ENCODE peak calls at places on chromosomes 2 and 18, in six cellular contexts. One of them, this sample, is unnamed. For H3K4me1, the result is how much of the 10 kb centered on the place peaks cover.

GRCh38 chr2:209322905-209323517 is 100.8 kb upstream of the MAP2 start:
- DNase-seq in H9: no peak
- DNase-seq in Karpas-422: peak
- DNase-seq in mesendoderm: peak
- DNase-seq in PC-3: no peak
- DNase-seq in GM23338: no peak
- DNase-seq in this sample: no peak

GRCh38 chr2:30777662-30778505 is 29.4 kb downstream of the CAPN13 start:
- DNase-seq in mesendoderm: no peak
- DNase-seq in GM23338: no peak
- DNase-seq in H9: peak
- DNase-seq in PC-3: no peak
- DNase-seq in Karpas-422: no peak
- DNase-seq in this sample: no peak

GRCh38 chr2:143522699-143523098 is 393.5 kb downstream of the ARHGAP15 start:
- DNase-seq in PC-3: no peak
- DNase-seq in GM23338: no peak
- DNase-seq in Karpas-422: no peak
- DNase-seq in H9: no peak
- DNase-seq in mesendoderm: no peak
- DNase-seq in this sample: no peak

GRCh38 chr2:120763516-120763915 is 27.8 kb downstream of the GLI2 start:
- DNase-seq in mesendoderm: no peak
- DNase-seq in Karpas-422: no peak
- DNase-seq in GM23338: no peak
- DNase-seq in PC-3: no peak
- DNase-seq in H9: peak
- DNase-seq in this sample: no peak

GRCh38 chr2:231642631-231643493 is 50.2 kb downstream of the TEX44 start:
- DNase-seq in PC-3: peak
- DNase-seq in H9: peak
- DNase-seq in GM23338: no peak
- DNase-seq in Karpas-422: no peak
- DNase-seq in mesendoderm: no peak
- DNase-seq in this sample: peak

GRCh38 chr2:133840761-133841160 is 272.5 kb upstream of the NCKAP5 start:
- DNase-seq in GM23338: no peak
- DNase-seq in H9: no peak
- DNase-seq in Karpas-422: no peak
- DNase-seq in PC-3: no peak
- DNase-seq in mesendoderm: no peak
- DNase-seq in this sample: no peak

GRCh38 chr18:78639597-78639950 is 340.0 kb upstream of the SALL3 start:
- DNase-seq in Karpas-422: no peak
- DNase-seq in mesendoderm: no peak
- DNase-seq in GM23338: no peak
- DNase-seq in H9: no peak
- DNase-seq in PC-3: no peak
- DNase-seq in this sample: no peak

GRCh38 chr18:36903215-36903928 is 74.4 kb downstream of the KIAA1328 start:
- DNase-seq in Karpas-422: no peak
- DNase-seq in H9: no peak
- DNase-seq in GM23338: no peak
- DNase-seq in mesendoderm: no peak
- DNase-seq in PC-3: no peak
- DNase-seq in this sample: peak

GRCh38 chr2:181812106-181812745 is 79.3 kb upstream of the ITPRID2 start:
- DNase-seq in mesendoderm: peak
- DNase-seq in Karpas-422: no peak
- DNase-seq in GM23338: no peak
- DNase-seq in PC-3: peak
- DNase-seq in H9: no peak
- DNase-seq in this sample: peak

GRCh38 chr18:892316-892715 is 12.4 kb upstream of the ADCYAP1 start:
- DNase-seq in GM23338: no peak
- DNase-seq in mesendoderm: no peak
- DNase-seq in PC-3: peak
- DNase-seq in H9: no peak
- DNase-seq in Karpas-422: no peak
- DNase-seq in this sample: no peak

GRCh38 chr2:67259581-67260347 is 137.4 kb upstream of the ETAA1 start:
- DNase-seq in GM23338: peak
- DNase-seq in mesendoderm: no peak
- DNase-seq in PC-3: peak
- DNase-seq in H9: no peak
- DNase-seq in Karpas-422: no peak
- DNase-seq in this sample: peak

GRCh38 chr2:64859208-64860161 is 129.7 kb upstream of the SLC1A4 start:
- DNase-seq in mesendoderm: peak
- DNase-seq in H9: peak
- DNase-seq in GM23338: peak
- DNase-seq in Karpas-422: peak
- DNase-seq in PC-3: peak
- DNase-seq in this sample: peak

GRCh38 chr2:9380702-9381628 is 42.4 kb downstream of the ITGB1BP1 start:
- DNase-seq in mesendoderm: no peak
- DNase-seq in H9: no peak
- DNase-seq in PC-3: peak
- DNase-seq in GM23338: no peak
- DNase-seq in Karpas-422: no peak
- DNase-seq in this sample: peak

GRCh38 chr2:139600166-139600565 is 820.0 kb upstream of the NXPH2 start:
- DNase-seq in H9: no peak
- DNase-seq in GM23338: no peak
- DNase-seq in PC-3: no peak
- DNase-seq in Karpas-422: no peak
- DNase-seq in mesendoderm: no peak
- DNase-seq in this sample: no peak

GRCh38 chr2:234745347-234745746 is 206.5 kb upstream of the SH3BP4 start:
- DNase-seq in H9: no peak
- DNase-seq in Karpas-422: no peak
- DNase-seq in PC-3: no peak
- DNase-seq in GM23338: peak
- DNase-seq in mesendoderm: peak
- DNase-seq in this sample: no peak

GRCh38 chr2:197873293-197873701 is 68.9 kb downstream of the PLCL1 start:
- DNase-seq in Karpas-422: no peak
- DNase-seq in PC-3: peak
- DNase-seq in mesendoderm: peak
- DNase-seq in H9: peak
- DNase-seq in GM23338: peak
- DNase-seq in this sample: peak

GRCh38 chr2:174595415-174595814 is 2.2 kb downstream of the WIPF1 start:
- DNase-seq in H9: no peak
- DNase-seq in mesendoderm: no peak
- DNase-seq in Karpas-422: peak
- DNase-seq in GM23338: no peak
- DNase-seq in PC-3: no peak
- DNase-seq in this sample: no peak

GRCh38 chr18:9987931-9988330 is 74.1 kb downstream of the VAPA start:
- DNase-seq in Karpas-422: no peak
- DNase-seq in H9: no peak
- DNase-seq in mesendoderm: no peak
- DNase-seq in GM23338: no peak
- DNase-seq in PC-3: no peak
- DNase-seq in this sample: no peak

GRCh38 chr2:7083580-7084509 is 166.6 kb downstream of the RNF144A start:
- DNase-seq in PC-3: peak
- DNase-seq in GM23338: peak
- DNase-seq in mesendoderm: peak
- DNase-seq in Karpas-422: peak
- DNase-seq in H9: peak
- DNase-seq in this sample: peak

GRCh38 chr18:74840492-74841167 is 243.0 kb downstream of the ZNF407 start:
- DNase-seq in mesendoderm: peak
- DNase-seq in GM23338: no peak
- DNase-seq in Karpas-422: no peak
- DNase-seq in H9: no peak
- DNase-seq in PC-3: peak
- DNase-seq in this sample: peak

GRCh38 chr2:117941693-117942092 is 72.2 kb downstream of the CCDC93 start:
- DNase-seq in PC-3: no peak
- DNase-seq in Karpas-422: no peak
- DNase-seq in mesendoderm: no peak
- DNase-seq in GM23338: no peak
- DNase-seq in H9: no peak
- DNase-seq in this sample: no peak

GRCh38 chr2:106187426-106187825 is 6.7 kb downstream of the UXS1 start:
- DNase-seq in mesendoderm: no peak
- DNase-seq in PC-3: no peak
- DNase-seq in H9: no peak
- DNase-seq in Karpas-422: no peak
- DNase-seq in GM23338: no peak
- DNase-seq in this sample: no peak

GRCh38 chr2:37188570-37188969 is at the start of gene SULT6B1:
- DNase-seq in H9: no peak
- DNase-seq in GM23338: no peak
- DNase-seq in Karpas-422: no peak
- DNase-seq in PC-3: no peak
- DNase-seq in mesendoderm: no peak
- DNase-seq in this sample: no peak

GRCh38 chr2:37191253-37191652 is 2.8 kb upstream of the SULT6B1 start:
- DNase-seq in H9: no peak
- DNase-seq in Karpas-422: no peak
- DNase-seq in mesendoderm: no peak
- DNase-seq in GM23338: no peak
- DNase-seq in PC-3: no peak
- DNase-seq in this sample: no peak

GRCh38 chr2:37190290-37190689 is 1.8 kb upstream of the SULT6B1 start:
- DNase-seq in Karpas-422: no peak
- DNase-seq in H9: no peak
- DNase-seq in PC-3: no peak
- DNase-seq in mesendoderm: no peak
- DNase-seq in GM23338: no peak
- DNase-seq in this sample: peak

GRCh38 chr2:37191747-37192146 is 3.3 kb upstream of the SULT6B1 start:
- DNase-seq in mesendoderm: no peak
- DNase-seq in PC-3: no peak
- DNase-seq in H9: peak
- DNase-seq in GM23338: no peak
- DNase-seq in Karpas-422: no peak
- DNase-seq in this sample: no peak

DNA sequence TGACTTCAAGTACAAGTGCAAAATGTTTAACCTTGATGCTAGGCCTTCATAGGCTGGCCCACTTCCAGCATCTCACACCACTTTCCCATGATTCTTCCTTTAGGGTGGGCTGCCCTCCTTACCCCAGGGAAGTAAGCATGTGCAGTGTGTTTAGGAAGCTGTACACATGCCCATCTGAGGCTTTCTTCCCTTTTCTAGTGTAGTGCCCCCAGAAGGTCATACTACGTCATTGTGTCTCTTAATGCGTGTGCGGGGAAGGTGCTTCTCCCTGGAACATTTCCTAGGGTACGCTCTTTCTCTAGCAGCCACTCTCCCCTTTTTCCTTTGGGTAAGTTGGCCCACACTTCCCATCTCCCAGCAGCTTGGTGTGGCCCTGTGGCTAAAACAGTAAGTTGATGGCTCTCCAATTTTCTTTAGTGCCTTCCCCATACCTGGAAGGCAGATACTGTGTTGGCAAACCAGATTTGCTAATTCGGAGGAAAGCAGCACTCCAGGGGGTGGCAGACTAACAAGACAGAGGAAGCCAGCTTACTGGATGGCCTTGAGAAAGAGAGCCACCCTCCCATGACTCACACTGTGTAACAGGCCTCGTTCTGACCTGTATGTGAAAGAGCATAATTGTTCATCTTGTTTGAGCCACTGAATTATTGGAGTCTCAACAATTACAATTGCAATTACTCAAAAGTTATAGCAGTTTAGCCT is 1.1 kb upstream of the SULT6B1 start:
- DNase-seq in PC-3: peak
- DNase-seq in H9: peak
- DNase-seq in mesendoderm: peak
- DNase-seq in Karpas-422: no peak
- DNase-seq in GM23338: peak
- DNase-seq in this sample: peak
- H3K4me2 ChIP-seq in PC-3: peak
- H3K4me2 ChIP-seq in H9: no peak
- H3K4me2 ChIP-seq in mesendoderm: no peak
- H3K4me2 ChIP-seq in Karpas-422: no peak
- H3K4me2 ChIP-seq in GM23338: peak
- H3K4me2 ChIP-seq in this sample: no peak

DNA sequence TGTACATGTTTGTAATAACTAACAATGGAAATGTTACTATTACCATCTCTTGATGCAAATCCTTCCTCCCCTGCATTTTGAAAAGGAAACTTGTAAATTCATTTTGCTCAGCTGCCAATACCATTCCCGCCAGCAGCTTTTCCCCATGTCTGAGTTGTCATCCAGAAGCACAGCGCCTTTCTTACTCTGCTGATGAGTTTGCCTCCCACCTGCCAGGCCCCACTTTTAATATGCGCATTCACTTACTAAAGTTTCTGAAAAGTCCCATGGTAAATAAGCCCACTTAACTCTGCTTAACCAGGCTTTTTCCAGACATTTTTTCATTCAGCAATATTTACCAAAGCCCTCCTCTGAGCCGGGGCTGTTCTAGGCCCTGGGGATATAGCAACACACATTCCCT is 3.9 kb downstream of the CHST10 start:
- DNase-seq in PC-3: no peak
- DNase-seq in mesendoderm: peak
- DNase-seq in Karpas-422: no peak
- DNase-seq in H9: no peak
- DNase-seq in GM23338: peak
- DNase-seq in this sample: no peak
- H3K4me1 ChIP-seq in PC-3: under half
- H3K4me1 ChIP-seq in mesendoderm: under half
- H3K4me1 ChIP-seq in Karpas-422: under half
- H3K4me1 ChIP-seq in H9: under half
- H3K4me1 ChIP-seq in GM23338: half or more
- H3K4me1 ChIP-seq in this sample: under half

DNA sequence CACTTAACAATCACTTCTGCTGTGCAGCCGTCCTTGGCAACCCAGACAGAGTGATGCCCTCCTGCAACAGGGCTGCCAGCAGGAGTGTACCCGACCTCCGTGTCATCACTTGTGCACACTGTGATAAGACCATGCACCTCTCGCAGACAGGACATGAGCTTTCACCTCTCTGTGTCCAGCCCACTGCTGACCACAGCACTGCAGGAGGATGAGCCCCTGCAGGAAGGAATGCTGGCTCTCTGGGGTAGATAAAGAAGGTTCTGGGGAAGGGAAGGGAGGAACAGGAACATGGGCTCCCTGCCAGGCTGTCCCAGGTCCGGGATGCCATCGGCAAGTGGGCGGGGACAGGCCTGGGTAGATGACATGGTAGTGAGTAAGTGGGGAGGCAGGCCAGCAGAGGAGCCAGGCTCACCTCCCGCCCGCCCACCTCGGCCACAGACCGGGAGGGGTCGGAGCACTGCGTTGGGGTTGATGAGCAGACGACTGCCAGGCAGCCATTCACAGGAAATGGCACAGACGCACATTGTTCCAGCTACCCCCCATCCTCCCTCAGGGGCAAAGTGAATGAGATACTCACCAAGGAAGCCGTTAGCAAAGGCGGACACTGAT is 18.6 kb upstream of the COL6A3 start:
- DNase-seq in Karpas-422: no peak
- DNase-seq in GM23338: no peak
- DNase-seq in H9: peak
- DNase-seq in PC-3: peak
- DNase-seq in mesendoderm: peak
- DNase-seq in this sample: peak
- H3K27ac ChIP-seq in Karpas-422: no peak
- H3K27ac ChIP-seq in GM23338: no peak
- H3K27ac ChIP-seq in H9: no peak
- H3K27ac ChIP-seq in PC-3: peak
- H3K27ac ChIP-seq in mesendoderm: no peak
- H3K27ac ChIP-seq in this sample: peak

GRCh38 chr2:211498551-211499205 is 942.3 kb downstream of the CPS1 start:
- DNase-seq in Karpas-422: no peak
- DNase-seq in GM23338: peak
- DNase-seq in H9: no peak
- DNase-seq in PC-3: no peak
- DNase-seq in mesendoderm: no peak
- DNase-seq in this sample: no peak
- H3K4me2 ChIP-seq in Karpas-422: no peak
- H3K4me2 ChIP-seq in GM23338: peak
- H3K4me2 ChIP-seq in H9: peak
- H3K4me2 ChIP-seq in PC-3: no peak
- H3K4me2 ChIP-seq in mesendoderm: no peak
- H3K4me2 ChIP-seq in this sample: no peak